ENCODE peak calls at places on chromosomes 7 and 10, in seven cellular contexts. Z is iPS DF 19.7; C is activated CD4-positive, alpha-beta T cell treated with anti-CD3 and anti-CD28 coated beads for 36 hours; E is foreskin fibroblast; X is activated T-cell treated with anti-CD3 and anti-CD28 coated beads, Interleukin-2, amount 50 U/mL, for 72 hours; L is KG1; O is CD4-positive, alpha-beta T cell. R is an unnamed sample.

GRCh38 chr10:63553473-63553872 is 32.3 kb downstream of the REEP3 start:
- DNase-seq in Z (no peak), X (no peak), L (no peak), C (no peak), O (no peak), E (peak; percentile 36), R (no peak)

GRCh38 chr10:74021248-74022055 is 23.5 kb downstream of the VCL start:
- DNase-seq in Z (no peak), C (no peak), X (no peak), E (peak; percentile 63), O (no peak), L (no peak), R (no peak)

GRCh38 chr10:119309423-119309770 is 102.0 kb downstream of the GRK5 start:
- DNase-seq in Z (no peak), C (no peak), L (no peak), O (no peak), E (no peak), X (no peak), R (no peak)

GRCh38 chr7:93231264-93231663 is 902 bp upstream of the VPS50 start:
- DNase-seq in L (no peak), O (no peak), E (no peak), X (no peak), C (no peak), Z (no peak), R (no peak)

GRCh38 chr10:77082601-77083252 is 554.9 kb downstream of the KCNMA1 start:
- DNase-seq in Z (peak; percentile 74), X (no peak), L (no peak), C (no peak), O (no peak), E (peak; percentile 79), R (peak; percentile 18)

GRCh38 chr7:148637094-148637493 is 46.5 kb downstream of the C7orf33 start:
- DNase-seq in X (no peak), O (no peak), Z (no peak), C (no peak), L (no peak), E (no peak), R (no peak)

GRCh38 chr7:101077303-101078086 is 7.8 kb upstream of the TRIM56 start:
- DNase-seq in O (peak; percentile 75), C (peak; percentile 91), L (peak; percentile 6), Z (peak; percentile 88), X (peak; percentile 87), E (peak; percentile 86), R (peak; percentile 75)

GRCh38 chr10:93337309-93337721 is 144.8 kb downstream of the MYOF start:
- DNase-seq in E (peak; percentile 33), C (no peak), Z (no peak), X (no peak), O (no peak), L (no peak), R (no peak)

GRCh38 chr10:103742779-103743178 is 112.6 kb downstream of the SH3PXD2A start:
- DNase-seq in C (no peak), E (no peak), L (no peak), Z (no peak), X (no peak), O (no peak), R (no peak)

GRCh38 chr7:43363429-43363894 is 219.4 kb upstream of the STK17A start:
- DNase-seq in E (no peak), Z (no peak), C (no peak), O (no peak), X (no peak), L (no peak), R (no peak)

GRCh38 chr10:79063071-79063491 is 5.7 kb upstream of the ZMIZ1 start:
- DNase-seq in E (no peak), C (no peak), O (no peak), Z (no peak), L (no peak), X (no peak), R (no peak)

GRCh38 chr7:142749218-142749993 is at the start of gene PRSS1:
- DNase-seq in C (no peak), X (no peak), L (no peak), E (no peak), O (no peak), Z (no peak), R (no peak)

GRCh38 chr7:93578762-93579161 is 4.2 kb upstream of the CALCR start:
- DNase-seq in O (no peak), C (no peak), X (no peak), L (no peak), Z (no peak), E (no peak), R (no peak)

GRCh38 chr7:88243345-88243909 is 23.6 kb upstream of the SRI start:
- DNase-seq in C (no peak), Z (peak; percentile 33), X (no peak), E (peak; percentile 83), L (peak; percentile 16), O (no peak), R (no peak)

GRCh38 chr7:159024280-159024951 is 120.3 kb downstream of the VIPR2 start:
- DNase-seq in X (no peak), L (no peak), Z (no peak), O (no peak), E (no peak), C (no peak), R (no peak)

GRCh38 chr10:61877882-61878281 is 23.6 kb upstream of the ARID5B start:
- DNase-seq in O (no peak), E (no peak), X (no peak), L (no peak), C (no peak), Z (no peak), R (no peak)